ENCODE peak calls at places on chromosomes 2 and 18, in eight cellular contexts. One of them, this sample, is unnamed.

GRCh38 chr18:34626404-34627137 is 83.5 kb upstream of the DTNA start:
- DNase-seq in MG63: no peak
- DNase-seq in DMS153: peak; percentile 2
- DNase-seq in HCT116: no peak
- DNase-seq in iris pigment epithelial cell: peak; percentile 77
- DNase-seq in foreskin fibroblast: peak; percentile 48
- DNase-seq in pancreas: no peak
- DNase-seq in choroid plexus epithelial cell: peak; percentile 68
- DNase-seq in this sample: no peak

GRCh38 chr18:54772081-54772480 is 56.2 kb upstream of the RAB27B start:
- DNase-seq in MG63: peak; percentile 41
- DNase-seq in DMS153: no peak
- DNase-seq in HCT116: no peak
- DNase-seq in iris pigment epithelial cell: no peak
- DNase-seq in foreskin fibroblast: no peak
- DNase-seq in pancreas: no peak
- DNase-seq in choroid plexus epithelial cell: no peak
- DNase-seq in this sample: no peak

GRCh38 chr18:6732952-6733351 is 3.4 kb downstream of the ARHGAP28 start:
- DNase-seq in MG63: no peak
- DNase-seq in DMS153: no peak
- DNase-seq in HCT116: no peak
- DNase-seq in iris pigment epithelial cell: no peak
- DNase-seq in foreskin fibroblast: no peak
- DNase-seq in pancreas: no peak
- DNase-seq in choroid plexus epithelial cell: peak; percentile 56
- DNase-seq in this sample: no peak

GRCh38 chr2:223027442-223027841 is 24.5 kb upstream of the KCNE4 start:
- DNase-seq in MG63: peak; percentile 68
- DNase-seq in DMS153: no peak
- DNase-seq in HCT116: no peak
- DNase-seq in iris pigment epithelial cell: peak; percentile 75
- DNase-seq in foreskin fibroblast: peak; percentile 63
- DNase-seq in pancreas: peak; percentile 43
- DNase-seq in choroid plexus epithelial cell: peak; percentile 47
- DNase-seq in this sample: no peak

GRCh38 chr18:8948471-8949149 is 153.9 kb upstream of the NDUFV2 start:
- DNase-seq in MG63: peak; percentile 84
- DNase-seq in DMS153: no peak
- DNase-seq in HCT116: no peak
- DNase-seq in iris pigment epithelial cell: peak; percentile 86
- DNase-seq in foreskin fibroblast: peak; percentile 89
- DNase-seq in pancreas: no peak
- DNase-seq in choroid plexus epithelial cell: peak; percentile 79
- DNase-seq in this sample: no peak

GRCh38 chr18:9814431-9814830 is 71.3 kb upstream of the TXNDC2 start:
- DNase-seq in MG63: peak; percentile 31
- DNase-seq in DMS153: no peak
- DNase-seq in HCT116: no peak
- DNase-seq in iris pigment epithelial cell: peak; percentile 90
- DNase-seq in foreskin fibroblast: peak; percentile 31
- DNase-seq in pancreas: no peak
- DNase-seq in choroid plexus epithelial cell: peak; percentile 86
- DNase-seq in this sample: no peak

GRCh38 chr2:163469561-163469962 is 266.2 kb downstream of the FIGN start:
- DNase-seq in MG63: no peak
- DNase-seq in DMS153: no peak
- DNase-seq in HCT116: no peak
- DNase-seq in iris pigment epithelial cell: no peak
- DNase-seq in foreskin fibroblast: no peak
- DNase-seq in pancreas: no peak
- DNase-seq in choroid plexus epithelial cell: peak; percentile 55
- DNase-seq in this sample: no peak

GRCh38 chr18:2540575-2540974 is 30.7 kb downstream of the METTL4 start:
- DNase-seq in MG63: no peak
- DNase-seq in DMS153: no peak
- DNase-seq in HCT116: no peak
- DNase-seq in iris pigment epithelial cell: peak; percentile 34
- DNase-seq in foreskin fibroblast: no peak
- DNase-seq in pancreas: no peak
- DNase-seq in choroid plexus epithelial cell: peak; percentile 23
- DNase-seq in this sample: no peak

GRCh38 chr2:195612515-195613495 is 44.2 kb upstream of the SLC39A10 start:
- DNase-seq in MG63: no peak
- DNase-seq in DMS153: no peak
- DNase-seq in HCT116: no peak
- DNase-seq in iris pigment epithelial cell: peak; percentile 86
- DNase-seq in foreskin fibroblast: peak; percentile 28
- DNase-seq in pancreas: peak; percentile 28
- DNase-seq in choroid plexus epithelial cell: peak; percentile 90
- DNase-seq in this sample: no peak

GRCh38 chr2:189528617-189529016 is 52.0 kb downstream of the SLC40A1 start:
- DNase-seq in MG63: no peak
- DNase-seq in DMS153: no peak
- DNase-seq in HCT116: no peak
- DNase-seq in iris pigment epithelial cell: no peak
- DNase-seq in foreskin fibroblast: no peak
- DNase-seq in pancreas: no peak
- DNase-seq in choroid plexus epithelial cell: no peak
- DNase-seq in this sample: no peak

GRCh38 chr18:49685231-49685942 is 123.5 kb downstream of the LIPG start:
- DNase-seq in MG63: no peak
- DNase-seq in DMS153: no peak
- DNase-seq in HCT116: no peak
- DNase-seq in iris pigment epithelial cell: peak; percentile 54
- DNase-seq in foreskin fibroblast: no peak
- DNase-seq in pancreas: no peak
- DNase-seq in choroid plexus epithelial cell: peak; percentile 41
- DNase-seq in this sample: no peak

GRCh38 chr2:73018188-73018825 is 53.2 kb downstream of the SFXN5 start:
- DNase-seq in MG63: no peak
- DNase-seq in DMS153: no peak
- DNase-seq in HCT116: no peak
- DNase-seq in iris pigment epithelial cell: peak; percentile 36
- DNase-seq in foreskin fibroblast: peak; percentile 19
- DNase-seq in pancreas: no peak
- DNase-seq in choroid plexus epithelial cell: peak; percentile 28
- DNase-seq in this sample: no peak

This sample was measured in right atrium auricular region.